ENCODE peak calls at places on chromosomes 7 and 10, in ten cellular contexts. S, T, J, H, Q, C, D, Z, K and X are unnamed samples.

GRCh38 chr7:120190109-120190508 is 82.9 kb upstream of the KCND2 start:
- DNase-seq in T (no peak), Q (no peak), C (peak; percentile 59), S (no peak), J (no peak), D (no peak), H (no peak), Z (no peak), K (no peak), X (no peak)

GRCh38 chr10:15419279-15419874 is 48.3 kb upstream of the FAM171A1 start:
- DNase-seq in D (no peak), H (no peak), Z (no peak), S (peak; percentile 42), T (no peak), K (peak; percentile 55), J (peak; percentile 64), C (peak; percentile 66), Q (peak; percentile 7), X (peak; percentile 27)

GRCh38 chr7:117296066-117296465 is 26.8 kb downstream of the WNT2 start:
- DNase-seq in H (no peak), J (no peak), Q (no peak), T (no peak), D (no peak), K (no peak), S (no peak), Z (peak; percentile 11), C (peak; percentile 68), X (no peak)

GRCh38 chr7:4745265-4745919 is 30.0 kb upstream of the AP5Z1 start:
- DNase-seq in Q (no peak), K (no peak), T (no peak), S (no peak), H (no peak), Z (no peak), J (no peak), C (no peak), D (no peak), X (no peak)

GRCh38 chr10:22682237-22683192 is 31.9 kb downstream of the PIP4K2A start:
- DNase-seq in S (peak; percentile 58), H (no peak), Q (no peak), Z (peak; percentile 57), T (peak; percentile 56), C (no peak), K (no peak), J (peak; percentile 72), D (no peak), X (no peak)

GRCh38 chr10:121596668-121597503 is 1.4 kb downstream of the FGFR2 start:
- DNase-seq in T (no peak), K (peak; percentile 55), D (no peak), C (peak; percentile 83), H (no peak), S (no peak), Z (no peak), J (peak; percentile 57), Q (no peak), X (peak; percentile 49)

GRCh38 chr10:72388062-72388461 is 33.3 kb upstream of the DNAJB12 start:
- DNase-seq in C (no peak), K (no peak), H (no peak), Q (no peak), D (no peak), S (no peak), Z (no peak), T (no peak), J (no peak), X (no peak)

GRCh38 chr10:97914837-97915211 is 65.2 kb downstream of the GOLGA7B start:
- DNase-seq in J (peak; percentile 66), T (peak; percentile 61), S (peak; percentile 37), Z (no peak), D (peak; percentile 86), Q (no peak), H (peak; percentile 46), C (peak; percentile 96), K (peak; percentile 78), X (peak; percentile 90)

GRCh38 chr10:28248092-28248491 is 54.8 kb downstream of the MPP7 start:
- DNase-seq in S (peak; percentile 31), J (peak; percentile 40), T (no peak), Z (no peak), Q (no peak), C (no peak), H (no peak), K (no peak), D (no peak), X (no peak)

GRCh38 chr10:118978998-118979350 is 50.5 kb upstream of the NANOS1 start:
- DNase-seq in J (no peak), D (no peak), K (no peak), H (no peak), C (peak; percentile 40), S (no peak), T (no peak), Q (no peak), Z (no peak), X (no peak)

GRCh38 chr10:86953747-86954680 is 3.4 kb downstream of the MMRN2 start:
- DNase-seq in D (peak; percentile 82), K (no peak), S (peak; percentile 35), J (peak; percentile 86), C (peak; percentile 95), Z (no peak), Q (no peak), H (no peak), T (no peak), X (peak; percentile 81)

DNA sequence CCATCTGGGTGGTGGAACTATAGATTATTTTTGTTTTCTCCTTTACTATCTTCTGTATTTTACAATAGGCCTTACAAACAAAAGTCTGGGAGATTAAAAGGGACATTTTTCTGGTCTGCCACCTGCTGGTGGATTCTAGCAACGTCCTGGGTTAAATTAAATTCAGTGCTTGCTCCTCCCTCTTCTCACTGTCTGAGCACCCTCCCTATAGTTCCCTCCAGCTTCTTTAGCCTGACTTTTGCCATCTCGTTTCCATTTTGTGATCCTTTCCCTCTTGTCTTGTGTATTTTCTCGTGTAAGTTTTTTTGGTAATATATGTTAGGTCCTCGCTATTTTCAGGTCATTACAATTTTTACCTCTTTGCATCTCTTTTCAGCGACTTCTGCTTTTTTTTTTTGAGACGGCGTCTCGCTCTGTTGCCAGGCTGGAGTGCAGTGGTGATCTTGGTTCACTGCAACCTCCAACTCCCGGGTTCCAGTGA is 16.1 kb downstream of the ANKRD16 start:
- DNase-seq in D (no peak), C (peak; percentile 89), Q (peak; percentile 55), K (peak; percentile 81), T (peak; percentile 54), H (no peak), S (peak; percentile 70), Z (no peak), J (peak; percentile 83), X (peak; percentile 40)
- H3K27ac ChIP-seq in D (peak overlapping the region; percentile 65), C (no peak overlapping the region), Q (no peak overlapping the region), K (no peak overlapping the region), T (no peak overlapping the region), H (no peak overlapping the region), S (no peak overlapping the region), Z (no peak overlapping the region), J (no peak overlapping the region), X (no peak overlapping the region)

GRCh38 chr7:108525327-108525984 is 479 bp downstream of the PNPLA8 start:
- DNase-seq in C (peak; percentile 92), Z (peak; percentile 48), H (peak; percentile 84), T (no peak), J (peak; percentile 88), Q (peak; percentile 67), S (peak; percentile 82), K (peak; percentile 84), D (no peak), X (peak; percentile 81)

GRCh38 chr7:108526768-108527017 is 758 bp upstream of the PNPLA8 start:
- DNase-seq in T (no peak), S (no peak), Z (no peak), H (no peak), J (no peak), C (no peak), Q (no peak), D (no peak), K (no peak), X (no peak)

GRCh38 chr7:108525985-108526767 is at the start of gene PNPLA8:
- DNase-seq in C (peak; percentile 100), H (peak; percentile 100), Q (peak; percentile 97), Z (peak; percentile 83), T (peak; percentile 100), S (peak; percentile 99), K (peak; percentile 100), J (peak; percentile 100), D (peak; percentile 100), X (peak; percentile 99)

GRCh38 chr7:108517951-108518350 is 8.0 kb downstream of the PNPLA8 start:
- DNase-seq in D (no peak), C (no peak), J (no peak), K (no peak), S (no peak), H (no peak), Z (no peak), T (no peak), Q (no peak), X (no peak)

GRCh38 chr7:108522780-108523179 is 3.2 kb downstream of the PNPLA8 start:
- DNase-seq in Q (no peak), S (no peak), Z (no peak), C (no peak), H (no peak), D (no peak), K (no peak), J (no peak), T (no peak), X (no peak)
- H3K4me3 ChIP-seq in Q (no peak overlapping the region), S (no peak overlapping the region), Z (no peak overlapping the region), C (peak overlapping the region; percentile 82), H (no peak overlapping the region), D (no peak overlapping the region), K (no peak overlapping the region), J (no peak overlapping the region), T (no peak overlapping the region), X (no peak overlapping the region)

GRCh38 chr10:8444630-8445029 is 390.1 kb downstream of the GATA3 start:
- DNase-seq in K (no peak), H (no peak), Q (no peak), D (no peak), S (no peak), Z (no peak), C (peak; percentile 79), J (peak; percentile 54), T (peak; percentile 44), X (no peak)

GRCh38 chr10:8449909-8450308 is 395.4 kb downstream of the GATA3 start:
- DNase-seq in K (no peak), T (no peak), Q (no peak), J (no peak), D (no peak), H (no peak), C (no peak), S (no peak), Z (no peak), X (no peak)

DNA sequence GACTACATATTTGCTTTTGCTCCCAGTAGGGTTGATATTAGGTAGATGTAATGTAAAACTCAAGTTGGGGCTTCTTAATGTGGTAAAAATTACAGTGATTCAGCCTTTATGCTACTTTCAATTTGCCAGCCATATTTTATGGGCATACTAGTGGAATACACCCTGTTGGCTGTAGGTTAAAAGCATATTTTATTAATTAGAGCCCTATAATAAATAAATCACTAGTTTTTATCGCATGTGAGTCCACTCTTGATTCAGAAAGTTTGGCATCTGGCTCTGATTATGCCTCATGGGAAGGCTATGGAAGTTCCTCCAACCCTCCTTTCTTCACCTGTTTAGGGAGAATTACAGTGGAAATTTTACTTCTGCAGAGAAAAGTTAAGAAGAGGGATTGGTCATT is 390.9 kb downstream of the GATA3 start:
- DNase-seq in K (no peak), C (no peak), Q (no peak), D (no peak), J (no peak), S (no peak), T (no peak), H (no peak), Z (no peak), X (no peak)
- TF ChIP-seq CTCF in K (no peak), C (no peak), Q (no peak), D (no peak), J (no peak), S (no peak), T (no peak), H (no peak), Z (no peak), X (no peak)

GRCh38 chr10:68562666-68563522 is 2.8 kb downstream of the TET1 start:
- DNase-seq in T (no peak), S (peak; percentile 78), C (peak; percentile 76), D (no peak), Q (no peak), H (no peak), Z (no peak), K (no peak), J (peak; percentile 71), X (no peak)
- H3K27ac ChIP-seq in T (no peak overlapping the region), S (peak overlapping the region; percentile 81), C (peak overlapping the region; percentile 80), D (peak overlapping the region; percentile 13), Q (peak overlapping the region; percentile 75), H (no peak overlapping the region), Z (no peak overlapping the region), K (no peak overlapping the region), J (peak overlapping the region; percentile 81), X (no peak overlapping the region)